ENCODE peak calls at places on chromosomes 5 and 9, in seven cellular contexts. One of them, this sample, is unnamed.

GRCh38 chr5:170747851-170748250 is 35.7 kb upstream of the GABRP start:
- DNase-seq in aorta: no peak
- DNase-seq in adrenal gland: no peak
- DNase-seq in left ventricle myocardium inferior: no peak
- DNase-seq in right atrium auricular region: peak; percentile 56
- DNase-seq in body of pancreas: no peak
- DNase-seq in CD8-positive, alpha-beta T cell: no peak
- DNase-seq in this sample: no peak

GRCh38 chr9:87109851-87110250 is 162.5 kb upstream of the GAS1 start:
- DNase-seq in aorta: no peak
- DNase-seq in adrenal gland: no peak
- DNase-seq in left ventricle myocardium inferior: no peak
- DNase-seq in right atrium auricular region: no peak
- DNase-seq in body of pancreas: no peak
- DNase-seq in CD8-positive, alpha-beta T cell: no peak
- DNase-seq in this sample: no peak

GRCh38 chr9:23740531-23740930 is 85.5 kb downstream of the ELAVL2 start:
- DNase-seq in aorta: no peak
- DNase-seq in adrenal gland: no peak
- DNase-seq in left ventricle myocardium inferior: no peak
- DNase-seq in right atrium auricular region: no peak
- DNase-seq in body of pancreas: no peak
- DNase-seq in CD8-positive, alpha-beta T cell: no peak
- DNase-seq in this sample: no peak

GRCh38 chr9:135179976-135180375 is 92.5 kb downstream of the OLFM1 start:
- DNase-seq in aorta: no peak
- DNase-seq in adrenal gland: no peak
- DNase-seq in left ventricle myocardium inferior: no peak
- DNase-seq in right atrium auricular region: no peak
- DNase-seq in body of pancreas: no peak
- DNase-seq in CD8-positive, alpha-beta T cell: no peak
- DNase-seq in this sample: no peak

GRCh38 chr5:168771698-168772097 is 192.5 kb upstream of the PANK3 start:
- DNase-seq in aorta: no peak
- DNase-seq in adrenal gland: no peak
- DNase-seq in left ventricle myocardium inferior: no peak
- DNase-seq in right atrium auricular region: no peak
- DNase-seq in body of pancreas: no peak
- DNase-seq in CD8-positive, alpha-beta T cell: no peak
- DNase-seq in this sample: no peak

GRCh38 chr9:34370970-34371880 is 5.5 kb downstream of the MYORG start:
- DNase-seq in aorta: no peak
- DNase-seq in adrenal gland: no peak
- DNase-seq in left ventricle myocardium inferior: no peak
- DNase-seq in right atrium auricular region: peak; percentile 50
- DNase-seq in body of pancreas: no peak
- DNase-seq in CD8-positive, alpha-beta T cell: no peak
- DNase-seq in this sample: no peak

GRCh38 chr5:109656829-109657228 is 32.9 kb upstream of the MAN2A1 start:
- DNase-seq in aorta: peak; percentile 73
- DNase-seq in adrenal gland: peak; percentile 53
- DNase-seq in left ventricle myocardium inferior: peak; percentile 26
- DNase-seq in right atrium auricular region: peak; percentile 60
- DNase-seq in body of pancreas: peak; percentile 30
- DNase-seq in CD8-positive, alpha-beta T cell: no peak
- DNase-seq in this sample: no peak

GRCh38 chr9:134625361-134626140 is 16.1 kb upstream of the COL5A1 start:
- DNase-seq in aorta: peak; percentile 60
- DNase-seq in adrenal gland: no peak
- DNase-seq in left ventricle myocardium inferior: no peak
- DNase-seq in right atrium auricular region: no peak
- DNase-seq in body of pancreas: no peak
- DNase-seq in CD8-positive, alpha-beta T cell: no peak
- DNase-seq in this sample: no peak

GRCh38 chr5:1840741-1841521 is 39.7 kb downstream of the NDUFS6 start:
- DNase-seq in aorta: peak; percentile 69
- DNase-seq in adrenal gland: no peak
- DNase-seq in left ventricle myocardium inferior: peak; percentile 72
- DNase-seq in right atrium auricular region: no peak
- DNase-seq in body of pancreas: no peak
- DNase-seq in CD8-positive, alpha-beta T cell: no peak
- DNase-seq in this sample: no peak

GRCh38 chr9:85740821-85741111 is 988 bp downstream of the AGTPBP1 start:
- DNase-seq in aorta: no peak
- DNase-seq in adrenal gland: no peak
- DNase-seq in left ventricle myocardium inferior: no peak
- DNase-seq in right atrium auricular region: no peak
- DNase-seq in body of pancreas: no peak
- DNase-seq in CD8-positive, alpha-beta T cell: no peak
- DNase-seq in this sample: peak; percentile 42

GRCh38 chr5:141850786-141851185 is 27.4 kb downstream of the PCDH1 start:
- DNase-seq in aorta: no peak
- DNase-seq in adrenal gland: no peak
- DNase-seq in left ventricle myocardium inferior: no peak
- DNase-seq in right atrium auricular region: no peak
- DNase-seq in body of pancreas: no peak
- DNase-seq in CD8-positive, alpha-beta T cell: no peak
- DNase-seq in this sample: no peak

GRCh38 chr5:52043543-52043942 is 660.3 kb downstream of the ISL1 start:
- DNase-seq in aorta: no peak
- DNase-seq in adrenal gland: no peak
- DNase-seq in left ventricle myocardium inferior: no peak
- DNase-seq in right atrium auricular region: no peak
- DNase-seq in body of pancreas: no peak
- DNase-seq in CD8-positive, alpha-beta T cell: no peak
- DNase-seq in this sample: no peak

GRCh38 chr5:146890733-146891440 is 12.3 kb upstream of the PPP2R2B start:
- DNase-seq in aorta: no peak
- DNase-seq in adrenal gland: no peak
- DNase-seq in left ventricle myocardium inferior: no peak
- DNase-seq in right atrium auricular region: no peak
- DNase-seq in body of pancreas: no peak
- DNase-seq in CD8-positive, alpha-beta T cell: no peak
- DNase-seq in this sample: no peak

GRCh38 chr9:36748322-36748899 is 175.7 kb downstream of the MELK start:
- DNase-seq in aorta: no peak
- DNase-seq in adrenal gland: peak; percentile 62
- DNase-seq in left ventricle myocardium inferior: peak; percentile 19
- DNase-seq in right atrium auricular region: no peak
- DNase-seq in body of pancreas: no peak
- DNase-seq in CD8-positive, alpha-beta T cell: no peak
- DNase-seq in this sample: no peak

GRCh38 chr9:115291841-115292240 is 173.9 kb upstream of the TNC start:
- DNase-seq in aorta: no peak
- DNase-seq in adrenal gland: no peak
- DNase-seq in left ventricle myocardium inferior: no peak
- DNase-seq in right atrium auricular region: no peak
- DNase-seq in body of pancreas: no peak
- DNase-seq in CD8-positive, alpha-beta T cell: no peak
- DNase-seq in this sample: peak; percentile 74

GRCh38 chr9:14228602-14229001 is 85.3 kb downstream of the NFIB start:
- DNase-seq in aorta: no peak
- DNase-seq in adrenal gland: no peak
- DNase-seq in left ventricle myocardium inferior: no peak
- DNase-seq in right atrium auricular region: no peak
- DNase-seq in body of pancreas: no peak
- DNase-seq in CD8-positive, alpha-beta T cell: no peak
- DNase-seq in this sample: no peak

GRCh38 chr9:135349963-135350360 is 129.6 kb upstream of the PPP1R26 start:
- DNase-seq in aorta: no peak
- DNase-seq in adrenal gland: no peak
- DNase-seq in left ventricle myocardium inferior: no peak
- DNase-seq in right atrium auricular region: no peak
- DNase-seq in body of pancreas: no peak
- DNase-seq in CD8-positive, alpha-beta T cell: no peak
- DNase-seq in this sample: no peak

GRCh38 chr5:115815006-115815692 is 1.3 kb downstream of the CDO1 start:
- DNase-seq in aorta: no peak
- DNase-seq in adrenal gland: no peak
- DNase-seq in left ventricle myocardium inferior: no peak
- DNase-seq in right atrium auricular region: no peak
- DNase-seq in body of pancreas: no peak
- DNase-seq in CD8-positive, alpha-beta T cell: no peak
- DNase-seq in this sample: no peak

GRCh38 chr5:432201-432927 is 10.6 kb upstream of the EXOC3 start:
- DNase-seq in aorta: peak; percentile 28
- DNase-seq in adrenal gland: no peak
- DNase-seq in left ventricle myocardium inferior: no peak
- DNase-seq in right atrium auricular region: no peak
- DNase-seq in body of pancreas: no peak
- DNase-seq in CD8-positive, alpha-beta T cell: no peak
- DNase-seq in this sample: no peak

GRCh38 chr5:7615566-7616061 is 219.7 kb downstream of the ADCY2 start:
- DNase-seq in aorta: no peak
- DNase-seq in adrenal gland: no peak
- DNase-seq in left ventricle myocardium inferior: no peak
- DNase-seq in right atrium auricular region: no peak
- DNase-seq in body of pancreas: no peak
- DNase-seq in CD8-positive, alpha-beta T cell: no peak
- DNase-seq in this sample: no peak

GRCh38 chr5:122478741-122479459 is 166.9 kb downstream of the SNCAIP start:
- DNase-seq in aorta: no peak
- DNase-seq in adrenal gland: no peak
- DNase-seq in left ventricle myocardium inferior: no peak
- DNase-seq in right atrium auricular region: no peak
- DNase-seq in body of pancreas: no peak
- DNase-seq in CD8-positive, alpha-beta T cell: no peak
- DNase-seq in this sample: peak; percentile 44

GRCh38 chr9:133713960-133714495 is 24.1 kb downstream of the SARDH start:
- DNase-seq in aorta: peak; percentile 57
- DNase-seq in adrenal gland: no peak
- DNase-seq in left ventricle myocardium inferior: no peak
- DNase-seq in right atrium auricular region: no peak
- DNase-seq in body of pancreas: no peak
- DNase-seq in CD8-positive, alpha-beta T cell: no peak
- DNase-seq in this sample: no peak

GRCh38 chr9:89311346-89312153 is 555 bp downstream of the CKS2 start:
- DNase-seq in aorta: peak; percentile 82
- DNase-seq in adrenal gland: peak; percentile 37
- DNase-seq in left ventricle myocardium inferior: peak; percentile 23
- DNase-seq in right atrium auricular region: no peak
- DNase-seq in body of pancreas: no peak
- DNase-seq in CD8-positive, alpha-beta T cell: no peak
- DNase-seq in this sample: no peak

DNA sequence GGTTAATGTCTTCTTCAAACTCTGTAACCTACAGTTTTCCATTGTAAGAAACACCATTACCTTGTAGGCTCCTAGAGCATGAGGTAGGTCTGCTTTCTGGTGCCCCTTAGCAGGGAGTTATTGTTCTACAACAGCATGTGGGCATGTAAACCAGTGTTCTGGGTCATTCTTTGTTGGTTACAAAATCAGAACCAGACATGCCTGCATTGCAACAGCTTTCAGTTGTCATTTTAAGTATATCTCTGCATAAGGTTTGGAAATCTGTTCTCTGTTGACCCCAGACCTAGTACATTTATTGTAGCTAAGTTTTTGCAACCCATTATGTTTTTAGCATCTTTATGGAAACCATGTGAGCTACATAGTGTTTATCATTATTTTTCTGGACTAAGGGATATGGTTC is 10.9 kb downstream of the RGMB start:
- DNase-seq in aorta: no peak
- DNase-seq in adrenal gland: no peak
- DNase-seq in left ventricle myocardium inferior: no peak
- DNase-seq in right atrium auricular region: no peak
- DNase-seq in body of pancreas: no peak
- DNase-seq in CD8-positive, alpha-beta T cell: no peak
- DNase-seq in this sample: no peak
- H3K4me1 ChIP-seq in aorta: peaks cover 2% of the 10 kb centered on the region
- H3K4me1 ChIP-seq in adrenal gland: peaks cover 13% of the 10 kb centered on the region
- H3K4me1 ChIP-seq in left ventricle myocardium inferior: peaks cover 76% of the 10 kb centered on the region
- H3K4me1 ChIP-seq in right atrium auricular region: peaks cover 40% of the 10 kb centered on the region
- H3K4me1 ChIP-seq in body of pancreas: peaks cover 75% of the 10 kb centered on the region
- H3K4me1 ChIP-seq in CD8-positive, alpha-beta T cell: no peaks in the 10 kb centered on the region
- H3K4me1 ChIP-seq in this sample: peaks cover 15% of the 10 kb centered on the region

DNA sequence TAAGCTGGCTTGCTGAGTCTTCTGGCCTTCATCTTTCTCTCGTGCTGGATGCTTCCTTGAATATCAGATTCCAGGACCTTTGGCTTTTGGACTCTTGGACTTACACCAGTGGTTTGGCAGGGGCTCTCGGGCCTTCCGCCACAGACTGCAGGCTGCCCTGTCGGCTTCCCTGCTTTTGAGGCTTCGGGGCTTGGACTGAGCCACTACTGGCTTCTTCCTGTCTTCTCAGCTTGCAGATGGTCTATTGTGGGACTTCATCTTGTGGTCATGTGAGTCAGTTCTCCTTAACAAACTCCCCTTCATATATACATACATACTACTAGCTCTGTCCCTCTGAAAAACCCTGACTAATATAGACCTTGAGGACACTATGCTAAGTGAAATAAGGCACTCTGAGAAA is 78.3 kb upstream of the SSBP2 start:
- DNase-seq in aorta: no peak
- DNase-seq in adrenal gland: no peak
- DNase-seq in left ventricle myocardium inferior: no peak
- DNase-seq in right atrium auricular region: no peak
- DNase-seq in body of pancreas: no peak
- DNase-seq in CD8-positive, alpha-beta T cell: no peak
- DNase-seq in this sample: peak; percentile 38
- H3K4me3 ChIP-seq in aorta: no peak overlapping the region
- H3K4me3 ChIP-seq in adrenal gland: no peak overlapping the region
- H3K4me3 ChIP-seq in left ventricle myocardium inferior: no peak overlapping the region
- H3K4me3 ChIP-seq in right atrium auricular region: no peak overlapping the region
- H3K4me3 ChIP-seq in body of pancreas: no peak overlapping the region
- H3K4me3 ChIP-seq in CD8-positive, alpha-beta T cell: no peak overlapping the region
- H3K4me3 ChIP-seq in this sample: no peak overlapping the region

GRCh38 chr9:123336959-123337358 is 19.0 kb upstream of the CRB2 start:
- DNase-seq in aorta: no peak
- DNase-seq in adrenal gland: no peak
- DNase-seq in left ventricle myocardium inferior: no peak
- DNase-seq in right atrium auricular region: no peak
- DNase-seq in body of pancreas: no peak
- DNase-seq in CD8-positive, alpha-beta T cell: no peak
- DNase-seq in this sample: no peak
- H3K4me1 ChIP-seq in aorta: no peaks in the 10 kb centered on the region
- H3K4me1 ChIP-seq in adrenal gland: no peaks in the 10 kb centered on the region
- H3K4me1 ChIP-seq in left ventricle myocardium inferior: peaks cover 36% of the 10 kb centered on the region
- H3K4me1 ChIP-seq in right atrium auricular region: peaks cover 36% of the 10 kb centered on the region
- H3K4me1 ChIP-seq in body of pancreas: peaks cover 6% of the 10 kb centered on the region
- H3K4me1 ChIP-seq in CD8-positive, alpha-beta T cell: peaks cover 25% of the 10 kb centered on the region
- H3K4me1 ChIP-seq in this sample: no peaks in the 10 kb centered on the region

DNA sequence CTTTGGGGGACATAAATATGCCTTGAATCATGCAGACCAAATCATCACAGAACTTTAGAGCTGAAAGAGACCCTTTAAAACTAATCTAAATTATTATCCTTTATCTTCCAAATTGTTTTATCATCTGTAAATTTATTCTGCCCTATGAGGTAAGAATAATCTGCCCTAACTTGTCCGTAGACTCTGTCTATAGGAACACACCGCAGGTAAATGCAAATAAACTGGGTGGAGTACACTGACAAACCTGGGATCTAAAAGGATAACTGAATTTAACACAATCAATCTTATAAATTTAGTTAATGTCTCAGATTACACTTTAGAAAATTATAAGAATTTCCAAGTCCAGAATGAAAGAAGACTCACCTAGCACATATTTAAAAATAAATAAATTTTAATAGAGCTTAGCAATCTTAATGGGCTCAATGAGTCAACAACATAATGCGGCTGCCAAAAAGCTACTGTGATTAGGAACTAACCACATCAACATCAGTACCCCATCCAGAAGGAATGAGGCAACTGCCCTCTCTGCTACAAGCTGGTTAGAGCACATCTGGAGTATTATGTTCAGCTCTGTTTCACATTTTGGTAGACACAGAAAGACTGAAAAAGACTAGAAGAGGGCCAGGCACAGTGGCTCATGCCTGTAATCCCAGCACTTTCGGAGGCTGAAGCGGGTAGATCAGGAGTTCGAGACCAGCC is 5.6 kb downstream of the MEGF9 start:
- DNase-seq in aorta: no peak
- DNase-seq in adrenal gland: peak; percentile 39
- DNase-seq in left ventricle myocardium inferior: no peak
- DNase-seq in right atrium auricular region: no peak
- DNase-seq in body of pancreas: no peak
- DNase-seq in CD8-positive, alpha-beta T cell: no peak
- DNase-seq in this sample: no peak
- H3K4me3 ChIP-seq in aorta: no peak overlapping the region
- H3K4me3 ChIP-seq in adrenal gland: no peak overlapping the region
- H3K4me3 ChIP-seq in left ventricle myocardium inferior: no peak overlapping the region
- H3K4me3 ChIP-seq in right atrium auricular region: no peak overlapping the region
- H3K4me3 ChIP-seq in body of pancreas: no peak overlapping the region
- H3K4me3 ChIP-seq in CD8-positive, alpha-beta T cell: no peak overlapping the region
- H3K4me3 ChIP-seq in this sample: no peak overlapping the region

This sample was measured in small intestine.